ENCODE peak calls at places on chromosomes 11 and 22, in nine cellular contexts. E, I, D, B, T, F, O, U and R are unnamed samples.

GRCh38 chr22:21026783-21027692 is 5.3 kb downstream of the SLC7A4 start:
- DNase-seq in E (no peak), I (no peak), D (no peak), B (no peak), T (peak; percentile 74), F (no peak), O (no peak), U (no peak), R (no peak)

GRCh38 chr11:65426839-65427690 is 4.5 kb downstream of the NEAT1 start:
- DNase-seq in E (no peak), I (no peak), D (peak; percentile 29), B (peak; percentile 76), T (peak; percentile 75), F (peak; percentile 61), O (no peak), U (no peak), R (no peak)

GRCh38 chr11:1397146-1397861 is 7.6 kb downstream of the BRSK2 start:
- DNase-seq in E (no peak), I (no peak), D (no peak), B (no peak), T (no peak), F (no peak), O (no peak), U (no peak), R (no peak)

GRCh38 chr22:47602732-47603131 is 840.3 kb downstream of the TBC1D22A start:
- DNase-seq in E (no peak), I (no peak), D (no peak), B (no peak), T (no peak), F (no peak), O (no peak), U (no peak), R (no peak)

GRCh38 chr22:38941488-38941987 is 15.9 kb upstream of the APOBEC3A start:
- DNase-seq in E (no peak), I (no peak), D (no peak), B (no peak), T (no peak), F (peak; percentile 80), O (peak; percentile 47), U (no peak), R (peak; percentile 70)

GRCh38 chr22:21778705-21779363 is 43.2 kb upstream of the YPEL1 start:
- DNase-seq in E (no peak), I (no peak), D (no peak), B (peak; percentile 67), T (peak; percentile 78), F (no peak), O (no peak), U (no peak), R (no peak)

GRCh38 chr11:126607374-126607773 is 251.9 kb downstream of the ST3GAL4 start:
- DNase-seq in E (peak; percentile 68), I (peak; percentile 64), D (no peak), B (peak; percentile 65), T (peak; percentile 76), F (no peak), O (no peak), U (peak; percentile 45), R (no peak)

GRCh38 chr22:20957691-20958440 is 9.2 kb upstream of the AIFM3 start:
- DNase-seq in E (peak; percentile 55), I (peak; percentile 52), D (no peak), B (peak; percentile 62), T (peak; percentile 41), F (no peak), O (no peak), U (no peak), R (peak; percentile 69)

GRCh38 chr22:42928969-42929837 is 72.1 kb upstream of the ARFGAP3 start:
- DNase-seq in E (no peak), I (no peak), D (no peak), B (no peak), T (no peak), F (no peak), O (no peak), U (no peak), R (no peak)

GRCh38 chr22:38951734-38952133 is 5.7 kb upstream of the APOBEC3A start:
- DNase-seq in E (no peak), I (no peak), D (no peak), B (no peak), T (no peak), F (no peak), O (no peak), U (no peak), R (no peak)

GRCh38 chr11:123430736-123431356 is 777 bp downstream of the GRAMD1B start:
- DNase-seq in E (peak; percentile 60), I (peak; percentile 57), D (peak; percentile 53), B (peak; percentile 38), T (peak; percentile 75), F (peak; percentile 79), O (no peak), U (no peak), R (peak; percentile 90)

GRCh38 chr11:17805043-17805442 is 70.5 kb downstream of the KCNC1 start:
- DNase-seq in E (no peak), I (no peak), D (no peak), B (no peak), T (no peak), F (no peak), O (no peak), U (no peak), R (no peak)

GRCh38 chr22:32410459-32410858 is 1.6 kb downstream of the RTCB start:
- DNase-seq in E (no peak), I (no peak), D (no peak), B (peak; percentile 49), T (no peak), F (no peak), O (no peak), U (no peak), R (no peak)